ENCODE peak calls at places on chromosomes 2 and 18, in four cellular contexts. G is K562, D is SK-N-SH, J is HepG2. M is an unnamed sample.

GRCh38 chr2:145927398-145927951 is 1407.6 kb upstream of the ZEB2 start:
- DNase-seq in D (no peak), G (no peak), J (no peak), M (no peak)

GRCh38 chr2:50401772-50402653 is 629.9 kb downstream of the NRXN1 start:
- DNase-seq in G (peak; percentile 43), D (peak; percentile 39), J (peak; percentile 46), M (no peak)

GRCh38 chr2:170145191-170145590 is 32.8 kb upstream of the MYO3B start:
- DNase-seq in D (no peak), G (no peak), J (no peak), M (no peak)

GRCh38 chr2:181953773-181954537 is 31.7 kb upstream of the PPP1R1C start:
- DNase-seq in G (peak; percentile 85), J (peak; percentile 70), D (peak; percentile 67), M (peak; percentile 19)

GRCh38 chr2:170434900-170435640 is 257.1 kb downstream of the MYO3B start:
- DNase-seq in J (peak; percentile 16), D (no peak), G (no peak), M (peak; percentile 51)

GRCh38 chr2:176099159-176099736 is 347 bp upstream of the HOXD12 start:
- DNase-seq in G (no peak), D (no peak), J (no peak), M (no peak)

GRCh38 chr18:60987963-60988362 is 345.3 kb upstream of the CDH20 start:
- DNase-seq in J (no peak), G (no peak), D (no peak), M (no peak)

GRCh38 chr2:46657042-46657504 is 177.7 kb downstream of the TMEM247 start:
- DNase-seq in D (peak; percentile 52), J (peak; percentile 49), G (peak; percentile 30), M (no peak)

GRCh38 chr2:222919841-222920609 is 59.2 kb downstream of the ACSL3 start:
- DNase-seq in D (no peak), J (no peak), G (peak; percentile 79), M (no peak)

GRCh38 chr2:143132360-143132759 is 3.1 kb downstream of the ARHGAP15 start:
- DNase-seq in J (no peak), G (peak; percentile 14), D (no peak), M (no peak)

GRCh38 chr18:7164610-7165009 is 47.0 kb upstream of the LAMA1 start:
- DNase-seq in G (peak; percentile 23), D (no peak), J (no peak), M (no peak)

GRCh38 chr2:107064750-107065149 is 178.8 kb upstream of the ST6GAL2 start:
- DNase-seq in J (no peak), G (no peak), D (no peak), M (no peak)
- TF ChIP-seq NFIC in J (no peak), G (no peak), D (no peak), M (no peak)

GRCh38 chr2:197209274-197209673 is 101.3 kb downstream of the ANKRD44 start:
- DNase-seq in D (no peak), G (no peak), J (no peak), M (no peak)

GRCh38 chr2:197207106-197207505 is 103.5 kb downstream of the ANKRD44 start:
- DNase-seq in J (no peak), D (no peak), G (no peak), M (no peak)

GRCh38 chr2:197208841-197209240 is 101.7 kb downstream of the ANKRD44 start:
- DNase-seq in J (no peak), G (no peak), D (no peak), M (no peak)

GRCh38 chr2:197207608-197208007 is 103.0 kb downstream of the ANKRD44 start:
- DNase-seq in D (no peak), G (no peak), J (no peak), M (no peak)

GRCh38 chr2:197208029-197208428 is 102.6 kb downstream of the ANKRD44 start:
- DNase-seq in D (no peak), G (no peak), J (no peak), M (no peak)
- TF ChIP-seq NFIC in D (no peak), G (no peak), J (no peak), M (no peak)

GRCh38 chr2:209579236-209579749 is 155.4 kb downstream of the MAP2 start:
- DNase-seq in J (no peak), D (peak; percentile 60), G (no peak), M (no peak)
- TF ChIP-seq NFIC in J (no peak), D (no peak), G (no peak), M (no peak)

GRCh38 chr18:67194886-67195285 is 321.6 kb downstream of the DSEL start:
- DNase-seq in D (no peak), G (no peak), J (no peak), M (no peak)
- TF ChIP-seq NFIC in D (no peak), G (no peak), J (no peak), M (no peak)

GRCh38 chr2:44748-45341 is 1.5 kb downstream of the FAM110C start:
- DNase-seq in D (no peak), G (no peak), J (no peak), M (no peak)
- TF ChIP-seq NFIC in D (no peak), G (no peak), J (no peak), M (no peak)

GRCh38 chr2:29343830-29344229 is 228.6 kb downstream of the CLIP4 start:
- DNase-seq in D (no peak), J (no peak), G (no peak), M (no peak)
- TF ChIP-seq NFIC in D (no peak), J (no peak), G (no peak), M (no peak)

DNA sequence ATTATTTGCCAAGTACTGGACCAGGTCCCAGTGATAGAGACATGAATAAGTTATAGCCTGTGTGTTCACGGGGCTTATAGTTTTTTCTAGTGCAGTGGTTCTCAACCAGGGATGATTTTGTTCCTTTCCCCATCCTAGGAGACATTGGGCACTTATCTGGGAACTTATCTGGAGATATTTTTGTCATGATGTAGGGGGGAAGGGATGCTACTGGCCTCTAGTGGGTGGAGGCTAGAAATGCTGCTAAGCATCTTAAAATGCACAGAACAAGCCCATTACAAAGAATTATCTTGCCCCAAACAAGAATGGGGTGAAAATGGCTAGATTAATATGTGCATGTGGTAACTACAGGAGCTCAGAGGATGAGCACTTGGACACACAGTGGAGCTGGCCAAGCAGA is 75.2 kb downstream of the KLHL29 start:
- DNase-seq in G (peak; percentile 13), D (no peak), J (no peak), M (no peak)
- TF ChIP-seq NFIC in G (no peak), D (no peak), J (no peak), M (no peak)

GRCh38 chr2:205759732-205760516 is 77.6 kb downstream of the NRP2 start:
- DNase-seq in J (no peak), G (no peak), D (no peak), M (no peak)
- TF ChIP-seq NFIC in J (no peak), G (no peak), D (no peak), M (no peak)

DNA sequence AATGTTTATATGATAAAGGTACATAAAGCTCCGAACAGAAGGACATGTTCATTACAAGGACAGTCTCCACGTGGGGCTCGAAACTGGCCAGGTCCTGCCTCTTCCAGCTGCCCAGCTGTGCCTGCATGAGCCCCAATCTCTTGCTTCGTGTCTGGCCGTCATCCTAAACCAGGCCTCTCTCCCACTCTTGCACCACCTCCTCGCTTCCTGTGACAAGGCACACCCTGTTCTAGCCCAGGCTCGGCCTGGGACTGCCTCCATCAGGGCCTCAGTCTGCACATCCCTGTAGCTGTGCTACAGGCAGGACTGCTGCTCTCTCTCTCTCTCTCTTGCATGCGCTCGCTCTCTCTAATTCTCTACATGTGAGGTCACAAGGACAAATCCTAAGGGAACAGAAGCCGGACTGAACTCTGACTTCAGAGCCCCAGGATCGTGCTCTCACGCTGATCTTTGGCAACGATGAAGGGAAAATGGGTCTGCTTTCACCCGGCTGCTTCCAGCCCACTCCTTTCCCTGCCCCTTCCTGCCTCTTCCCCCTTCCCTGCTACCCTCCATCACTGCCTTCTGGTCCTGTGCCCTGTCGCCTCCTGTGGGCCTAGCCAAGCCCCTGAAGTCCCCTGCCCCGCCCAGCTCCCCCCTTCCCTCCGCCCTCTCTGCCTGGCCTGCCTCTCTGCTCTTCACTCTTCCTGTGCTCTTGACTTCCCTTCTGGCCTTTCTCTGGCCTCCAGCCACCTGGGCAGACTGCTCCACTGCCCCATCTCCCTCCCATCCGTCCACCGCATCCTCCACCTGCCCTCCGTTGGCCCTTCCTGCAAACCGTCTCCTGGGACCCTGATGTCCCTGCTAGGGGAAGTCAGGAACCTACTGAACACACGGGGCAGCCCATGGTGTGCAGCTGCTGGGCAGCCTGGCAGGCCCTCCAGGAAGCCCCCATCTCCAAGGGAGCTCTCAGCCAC is 7.8 kb upstream of the GPR55 start:
- DNase-seq in D (no peak), J (no peak), G (no peak), M (no peak)
- TF ChIP-seq NFIC in D (no peak), J (no peak), G (no peak), M (no peak)

DNA sequence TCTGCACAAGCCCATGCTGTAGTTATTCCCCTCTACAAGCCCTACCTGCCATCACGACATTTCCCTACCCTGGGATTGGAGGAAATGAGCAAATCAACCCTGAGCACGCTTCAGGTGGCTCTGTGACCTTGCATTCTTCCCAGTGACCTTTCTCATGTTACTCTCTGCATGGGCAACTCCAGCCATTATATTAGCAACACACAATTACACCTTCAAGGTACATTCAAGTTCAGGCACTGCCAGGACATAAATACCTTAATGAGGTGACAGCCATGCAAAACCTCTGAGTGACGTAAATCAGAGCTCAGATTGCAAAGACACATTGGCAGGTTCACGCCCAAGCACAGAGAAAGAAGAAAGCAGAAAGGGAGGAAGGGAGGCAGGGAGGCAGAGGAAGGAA is 68.7 kb upstream of the ALK start:
- DNase-seq in G (no peak), D (no peak), J (no peak), M (no peak)
- TF ChIP-seq NFIC in G (no peak), D (no peak), J (no peak), M (no peak)